ENCODE peak calls at places on chromosomes 16 and 17, in nine cellular contexts. V is adipocyte, X is GM23338, Q is NT2/D1, Y is fibroblast of lung, T is SK-N-SH, Z is upper lobe of right lung, P is tibial artery, A is sigmoid colon. B is an unnamed sample. For H3K27me3 and H3K4me1, the result is how much of the 10 kb centered on the place peaks cover.

GRCh38 chr17:79933863-79934652 is 94.8 kb upstream of the CBX4 start:
- DNase-seq in P (peak), X (no peak), V (peak), Q (no peak), T (no peak), A (no peak), Y (peak), Z (no peak), B (no peak)

GRCh38 chr16:17453365-17454122 is 17.2 kb downstream of the XYLT1 start:
- DNase-seq in Y (no peak), Q (no peak), X (no peak), P (no peak), A (no peak), Z (no peak), V (no peak), T (peak), B (no peak)

GRCh38 chr16:84144859-84145639 is at the start of the genes DNAAF1 and HSDL1:
- DNase-seq in A (peak), Z (peak), Y (peak), P (peak), V (peak), T (peak), X (peak), Q (peak), B (peak)

GRCh38 chr16:69610356-69610755 is 44.6 kb downstream of the NFAT5 start:
- DNase-seq in Q (peak), A (no peak), T (peak), Y (peak), P (no peak), V (peak), Z (no peak), X (peak), B (no peak)

GRCh38 chr17:37359682-37360188 is 16.1 kb upstream of the C17orf78 start:
- DNase-seq in Q (no peak), T (no peak), V (no peak), P (no peak), Z (no peak), A (peak), Y (no peak), X (no peak), B (peak)

GRCh38 chr17:41649923-41650519 is 25.6 kb upstream of the KRT17 start:
- DNase-seq in Z (no peak), Q (no peak), V (no peak), T (no peak), P (no peak), X (no peak), Y (no peak), A (no peak), B (no peak)

GRCh38 chr16:82814059-82814458 is 187.3 kb downstream of the CDH13 start:
- DNase-seq in X (no peak), P (no peak), V (no peak), T (no peak), Z (no peak), A (no peak), Q (no peak), Y (no peak), B (no peak)

GRCh38 chr17:81035389-81036127 is 607 bp downstream of the BAIAP2 start:
- DNase-seq in Z (no peak), V (peak), P (no peak), Q (no peak), A (no peak), Y (peak), T (no peak), X (no peak), B (no peak)

GRCh38 chr16:90044111-90044551 is 24.9 kb upstream of the DBNDD1 start:
- DNase-seq in P (no peak), Q (no peak), A (no peak), Y (peak), Z (peak), X (no peak), T (no peak), V (no peak), B (peak)

GRCh38 chr17:596763-597644 is 117.6 kb downstream of the VPS53 start:
- DNase-seq in Y (peak), V (peak), Z (no peak), T (peak), A (no peak), X (no peak), Q (no peak), P (no peak), B (peak)

GRCh38 chr17:75694536-75694935 is 26.7 kb upstream of the ITGB4 start:
- DNase-seq in Z (no peak), T (no peak), Q (no peak), A (peak), V (no peak), Y (no peak), X (no peak), P (no peak), B (no peak)

GRCh38 chr16:69106491-69107291 is 1.2 kb downstream of the HAS3 start:
- DNase-seq in Q (no peak), A (no peak), Y (no peak), Z (no peak), X (peak), P (no peak), V (no peak), T (peak), B (no peak)

GRCh38 chr17:80877095-80877828 is 114.4 kb upstream of the CHMP6 start:
- DNase-seq in Z (no peak), Q (no peak), T (no peak), P (no peak), Y (no peak), A (no peak), X (no peak), V (no peak), B (no peak)

GRCh38 chr16:85435298-85435697 is 177.8 kb upstream of the GSE1 start:
- DNase-seq in A (no peak), V (no peak), P (no peak), T (no peak), Y (no peak), Q (no peak), X (no peak), Z (no peak), B (no peak)
- H3K27me3 ChIP-seq in A (under half), V (under half), P (under half), T (under half), Y (under half), Q (under half), X (under half), Z (under half), B (half or more)

GRCh38 chr17:73285603-73285908 is 23.9 kb upstream of the CPSF4L start:
- DNase-seq in T (no peak), X (no peak), A (no peak), P (no peak), Q (no peak), Z (no peak), V (no peak), Y (no peak), B (no peak)
- H3K4me1 ChIP-seq in T (under half), X (under half), A (under half), P (half or more), Q (under half), Z (under half), V (half or more), Y (under half), B (under half)

GRCh38 chr16:30369938-30370443 is 303 bp downstream of the TBC1D10B start:
- DNase-seq in A (no peak), T (no peak), Q (no peak), X (no peak), Y (no peak), Z (no peak), V (no peak), P (no peak), B (no peak)
- H3K27me3 ChIP-seq in A (under half), T (under half), Q (under half), X (under half), Y (under half), Z (under half), V (under half), P (under half), B (under half)

GRCh38 chr17:16460796-16461605 is 31.0 kb downstream of the LRRC75A start:
- DNase-seq in P (no peak), A (no peak), X (no peak), Z (no peak), Q (no peak), Y (no peak), T (no peak), V (no peak), B (no peak)

GRCh38 chr17:16464001-16464640 is 27.9 kb downstream of the LRRC75A start:
- DNase-seq in A (no peak), Y (no peak), Z (no peak), V (no peak), X (no peak), Q (no peak), T (peak), P (no peak), B (no peak)

GRCh38 chr17:16463341-16464000 is 28.5 kb downstream of the LRRC75A start:
- DNase-seq in P (no peak), A (no peak), Y (peak), V (peak), Q (no peak), X (peak), Z (no peak), T (peak), B (no peak)

GRCh38 chr17:16461606-16461866 is 30.5 kb downstream of the LRRC75A start:
- DNase-seq in X (no peak), A (no peak), V (no peak), P (no peak), T (no peak), Q (no peak), Y (no peak), Z (no peak), B (no peak)

GRCh38 chr17:16462070-16462864 is 29.7 kb downstream of the LRRC75A start:
- DNase-seq in Q (no peak), A (no peak), Z (no peak), T (no peak), Y (no peak), V (no peak), P (no peak), X (no peak), B (no peak)
- H3K4me1 ChIP-seq in Q (under half), A (under half), Z (under half), T (under half), Y (under half), V (under half), P (under half), X (under half), B (under half)

B was measured in foreskin keratinocyte.